ENCODE peak calls at places on chromosomes 5 and 9, in four cellular contexts. Y is PC-3, U is endothelial cell of umbilical vein, L is upper lobe of right lung. B is an unnamed sample.

GRCh38 chr9:16680965-16681658 is 189.4 kb downstream of the BNC2 start:
- DNase-seq in Y (no peak), U (peak), L (no peak), B (no peak)

GRCh38 chr5:54309237-54309636 is 1.1 kb downstream of the ARL15 start:
- DNase-seq in Y (no peak), U (peak), L (no peak), B (peak)

GRCh38 chr5:61332369-61332745 is 299 bp downstream of the ZSWIM6 start:
- DNase-seq in Y (no peak), U (no peak), L (peak), B (no peak)

GRCh38 chr9:2043243-2043642 is 28.1 kb downstream of the SMARCA2 start:
- DNase-seq in Y (no peak), U (no peak), L (no peak), B (no peak)

GRCh38 chr5:112628219-112628618 is 109.5 kb upstream of the APC start:
- DNase-seq in Y (no peak), U (no peak), L (no peak), B (no peak)

GRCh38 chr9:112548836-112549235 is 62.2 kb downstream of the KIAA1958 start:
- DNase-seq in Y (no peak), U (no peak), L (no peak), B (no peak)

GRCh38 chr9:110016340-110016739 is 191.6 kb downstream of the C9orf152 start:
- DNase-seq in Y (peak), U (peak), L (no peak), B (peak)

GRCh38 chr5:61313960-61314681 is 17.9 kb upstream of the ZSWIM6 start:
- DNase-seq in Y (peak), U (peak), L (no peak), B (peak)

GRCh38 chr5:181283347-181283746 is 22.4 kb upstream of the TRIM52 start:
- DNase-seq in Y (no peak), U (no peak), L (no peak), B (no peak)

GRCh38 chr9:89810434-89810833 is 205.6 kb downstream of the GADD45G start:
- DNase-seq in Y (no peak), U (no peak), L (peak), B (no peak)

GRCh38 chr5:174423538-174423937 is 300.8 kb upstream of the MSX2 start:
- DNase-seq in Y (no peak), U (no peak), L (no peak), B (no peak)

GRCh38 chr9:18549772-18550171 is 75.8 kb downstream of the ADAMTSL1 start:
- DNase-seq in Y (peak), U (no peak), L (no peak), B (no peak)

GRCh38 chr9:76394896-76395244 is 644 bp upstream of the RFK start:
- DNase-seq in Y (peak), U (no peak), L (no peak), B (peak)

GRCh38 chr5:106876665-106877194 is 794.0 kb downstream of the EFNA5 start:
- DNase-seq in Y (no peak), U (no peak), L (no peak), B (no peak)

GRCh38 chr5:52428977-52429474 is 358.7 kb upstream of the ITGA1 start:
- DNase-seq in Y (no peak), U (no peak), L (no peak), B (no peak)

GRCh38 chr5:62138607-62139006 is 167.4 kb upstream of the KIF2A start:
- DNase-seq in Y (no peak), U (no peak), L (no peak), B (no peak)

GRCh38 chr5:172293054-172293744 is 9.6 kb upstream of the UBTD2 start:
- DNase-seq in Y (peak), U (peak), L (peak), B (peak)

GRCh38 chr9:129815278-129815677 is 8.7 kb downstream of the TOR1A start:
- DNase-seq in Y (no peak), U (no peak), L (no peak), B (no peak)

GRCh38 chr9:83649080-83649479 is 26.1 kb downstream of the IDNK start:
- DNase-seq in Y (peak), U (peak), L (peak), B (peak)

GRCh38 chr5:136474466-136474865 is 109.1 kb upstream of the TRPC7 start:
- DNase-seq in Y (no peak), U (no peak), L (no peak), B (no peak)

GRCh38 chr9:95316794-95317118 is 753 bp downstream of the FANCC start:
- DNase-seq in Y (peak), U (peak), L (peak), B (peak)
- TF ChIP-seq CTCF in Y (no peak), U (no peak), L (no peak), B (peak)

GRCh38 chr9:134324359-134325095 is 1.7 kb upstream of the RXRA start:
- DNase-seq in Y (peak), U (no peak), L (no peak), B (peak)
- H3K27ac ChIP-seq in Y (no peak), U (no peak), L (peak), B (peak)

GRCh38 chr5:134226441-134227192 is 744 bp upstream of the PPP2CA start:
- DNase-seq in Y (no peak), U (peak), L (no peak), B (no peak)

GRCh38 chr5:134227259-134227658 is 1.4 kb upstream of the PPP2CA start:
- DNase-seq in Y (no peak), U (no peak), L (no peak), B (no peak)

GRCh38 chr5:134225780-134226440 is at the start of gene PPP2CA:
- DNase-seq in Y (peak), U (peak), L (peak), B (peak)

GRCh38 chr5:134223406-134224251 is 2.2 kb downstream of the PPP2CA start:
- DNase-seq in Y (peak), U (no peak), L (no peak), B (no peak)

GRCh38 chr5:134224905-134225779 is 731 bp downstream of the PPP2CA start:
- DNase-seq in Y (peak), U (peak), L (peak), B (peak)
- TF ChIP-seq CTCF in Y (no peak), U (peak), L (peak), B (no peak)

GRCh38 chr5:135393229-135393628 is 5.8 kb downstream of the MACROH2A1 start:
- DNase-seq in Y (no peak), U (no peak), L (no peak), B (no peak)

GRCh38 chr5:135393691-135394090 is 5.3 kb downstream of the MACROH2A1 start:
- DNase-seq in Y (no peak), U (no peak), L (no peak), B (no peak)

GRCh38 chr5:135392256-135392655 is 6.8 kb downstream of the MACROH2A1 start:
- DNase-seq in Y (no peak), U (no peak), L (no peak), B (no peak)

GRCh38 chr5:135395451-135395850 is 3.6 kb downstream of the MACROH2A1 start:
- DNase-seq in Y (no peak), U (no peak), L (no peak), B (no peak)

DNA sequence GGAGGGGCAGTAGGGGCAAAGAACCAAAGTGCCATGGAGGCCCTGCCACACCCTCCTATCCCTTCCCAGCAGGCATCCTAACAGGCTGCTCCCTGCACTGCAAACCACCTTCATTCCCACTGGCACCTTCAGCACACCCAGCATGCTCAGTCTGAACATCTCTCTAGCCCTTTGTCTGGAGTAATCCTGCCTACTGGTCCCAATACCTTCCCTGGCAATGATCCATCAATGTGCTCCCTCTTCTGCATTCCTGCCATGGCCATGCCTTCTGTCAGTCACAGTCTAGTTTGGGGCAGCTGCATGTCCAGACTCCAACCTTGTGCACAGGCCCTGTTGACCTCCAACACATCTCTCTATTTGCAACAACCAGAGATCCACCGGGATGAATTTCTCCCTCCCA is 4.9 kb downstream of the MACROH2A1 start:
- DNase-seq in Y (no peak), U (no peak), L (no peak), B (no peak)
- H3K27ac ChIP-seq in Y (no peak), U (no peak), L (no peak), B (no peak)

DNA sequence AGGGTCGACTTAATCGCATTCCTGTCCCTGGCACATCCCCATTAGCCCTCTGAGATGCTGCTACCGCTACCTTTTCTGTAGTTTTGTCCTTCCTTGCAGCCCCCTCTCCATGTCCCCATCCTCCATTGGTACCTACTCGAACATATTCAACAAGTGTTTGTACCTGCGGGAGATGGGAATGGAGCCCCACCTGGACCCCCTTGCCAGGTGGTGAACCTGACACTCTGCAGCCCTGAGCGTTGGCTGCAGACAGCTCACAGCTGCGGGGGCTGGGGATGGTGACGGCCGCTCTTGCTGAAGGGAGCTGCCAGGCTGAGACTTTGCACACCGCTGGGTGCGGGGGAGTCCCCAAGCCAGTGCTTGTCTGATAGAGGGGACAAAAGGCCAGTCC is 96.3 kb upstream of the DAP start:
- DNase-seq in Y (no peak), U (no peak), L (no peak), B (no peak)
- TF ChIP-seq CTCF in Y (peak), U (no peak), L (no peak), B (no peak)

DNA sequence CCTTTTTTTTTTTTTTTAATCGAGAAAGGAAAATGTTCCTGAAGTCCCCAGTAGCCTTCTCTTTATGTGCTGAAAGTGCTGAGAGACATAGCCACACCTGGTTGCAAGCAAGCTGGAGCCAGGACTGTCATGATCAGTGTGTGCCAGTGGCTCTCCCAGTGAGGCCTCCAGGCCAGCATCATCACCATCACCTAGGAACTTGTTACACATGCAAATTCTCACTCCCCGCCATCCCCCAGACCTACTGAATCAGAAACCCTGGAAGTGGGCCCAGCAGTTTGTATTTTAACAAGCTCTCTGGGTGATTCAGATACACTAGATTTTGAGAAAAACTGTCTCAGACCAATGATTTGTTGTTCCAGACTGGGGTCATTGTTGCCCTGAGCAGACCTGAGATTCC is 181.9 kb upstream of the GLRA1 start:
- DNase-seq in Y (no peak), U (no peak), L (no peak), B (no peak)
- H3K27ac ChIP-seq in Y (no peak), U (no peak), L (no peak), B (no peak)

B was measured in RWPE1.